ENCODE peak calls at places on chromosomes 7 and 10, in four cellular contexts. One of them, this sample, is unnamed.

GRCh38 chr10:102344067-102344466 is 51.4 kb upstream of the NFKB2 start:
- DNase-seq in DMS 273 treated with DMSO at 0.1 percent for 48 hours: no peak
- DNase-seq in fibroblast of mammary gland: peak; percentile 62
- DNase-seq in NCI-H1105 treated with DMSO at 0.1 percent for 48 hours: no peak
- DNase-seq in this sample: peak; percentile 31

GRCh38 chr10:132223156-132223590 is 36.4 kb downstream of the DPYSL4 start:
- DNase-seq in DMS 273 treated with DMSO at 0.1 percent for 48 hours: peak; percentile 32
- DNase-seq in fibroblast of mammary gland: peak; percentile 85
- DNase-seq in NCI-H1105 treated with DMSO at 0.1 percent for 48 hours: no peak
- DNase-seq in this sample: peak; percentile 82

GRCh38 chr7:158811461-158811860 is 17.8 kb downstream of the ESYT2 start:
- DNase-seq in DMS 273 treated with DMSO at 0.1 percent for 48 hours: no peak
- DNase-seq in fibroblast of mammary gland: peak; percentile 84
- DNase-seq in NCI-H1105 treated with DMSO at 0.1 percent for 48 hours: no peak
- DNase-seq in this sample: peak; percentile 79

GRCh38 chr10:121609426-121610380 is 11.5 kb upstream of the FGFR2 start:
- DNase-seq in DMS 273 treated with DMSO at 0.1 percent for 48 hours: no peak
- DNase-seq in fibroblast of mammary gland: no peak
- DNase-seq in NCI-H1105 treated with DMSO at 0.1 percent for 48 hours: no peak
- DNase-seq in this sample: no peak

GRCh38 chr7:155885162-155886160 is 73.2 kb upstream of the SHH start:
- DNase-seq in DMS 273 treated with DMSO at 0.1 percent for 48 hours: no peak
- DNase-seq in fibroblast of mammary gland: peak; percentile 44
- DNase-seq in NCI-H1105 treated with DMSO at 0.1 percent for 48 hours: no peak
- DNase-seq in this sample: peak; percentile 70

GRCh38 chr7:50835156-50835555 is 52.5 kb upstream of the GRB10 start:
- DNase-seq in DMS 273 treated with DMSO at 0.1 percent for 48 hours: no peak
- DNase-seq in fibroblast of mammary gland: no peak
- DNase-seq in NCI-H1105 treated with DMSO at 0.1 percent for 48 hours: no peak
- DNase-seq in this sample: no peak

GRCh38 chr7:140251824-140252555 is 75.2 kb upstream of the KDM7A start:
- DNase-seq in DMS 273 treated with DMSO at 0.1 percent for 48 hours: no peak
- DNase-seq in fibroblast of mammary gland: no peak
- DNase-seq in NCI-H1105 treated with DMSO at 0.1 percent for 48 hours: no peak
- DNase-seq in this sample: no peak

GRCh38 chr10:93113042-93113441 is 39.3 kb downstream of the CYP26A1 start:
- DNase-seq in DMS 273 treated with DMSO at 0.1 percent for 48 hours: no peak
- DNase-seq in fibroblast of mammary gland: no peak
- DNase-seq in NCI-H1105 treated with DMSO at 0.1 percent for 48 hours: no peak
- DNase-seq in this sample: no peak

GRCh38 chr7:71976670-71977069 is 435.5 kb downstream of the CALN1 start:
- DNase-seq in DMS 273 treated with DMSO at 0.1 percent for 48 hours: no peak
- DNase-seq in fibroblast of mammary gland: no peak
- DNase-seq in NCI-H1105 treated with DMSO at 0.1 percent for 48 hours: no peak
- DNase-seq in this sample: no peak

GRCh38 chr10:91525939-91526712 is 106.7 kb downstream of the PPP1R3C start:
- DNase-seq in DMS 273 treated with DMSO at 0.1 percent for 48 hours: no peak
- DNase-seq in fibroblast of mammary gland: no peak
- DNase-seq in NCI-H1105 treated with DMSO at 0.1 percent for 48 hours: no peak
- DNase-seq in this sample: no peak

GRCh38 chr10:127905623-127906261 is 1.2 kb upstream of the PTPRE start:
- DNase-seq in DMS 273 treated with DMSO at 0.1 percent for 48 hours: no peak
- DNase-seq in fibroblast of mammary gland: no peak
- DNase-seq in NCI-H1105 treated with DMSO at 0.1 percent for 48 hours: no peak
- DNase-seq in this sample: no peak

GRCh38 chr7:106365252-106366005 is 80.6 kb upstream of the NAMPT start:
- DNase-seq in DMS 273 treated with DMSO at 0.1 percent for 48 hours: no peak
- DNase-seq in fibroblast of mammary gland: peak; percentile 29
- DNase-seq in NCI-H1105 treated with DMSO at 0.1 percent for 48 hours: no peak
- DNase-seq in this sample: peak; percentile 53

GRCh38 chr7:75050501-75050900 is 23.1 kb downstream of the RCC1L start:
- DNase-seq in DMS 273 treated with DMSO at 0.1 percent for 48 hours: no peak
- DNase-seq in fibroblast of mammary gland: no peak
- DNase-seq in NCI-H1105 treated with DMSO at 0.1 percent for 48 hours: no peak
- DNase-seq in this sample: no peak

GRCh38 chr10:31707578-31708411 is 220.8 kb downstream of the ARHGAP12 start:
- DNase-seq in DMS 273 treated with DMSO at 0.1 percent for 48 hours: peak; percentile 88
- DNase-seq in fibroblast of mammary gland: peak; percentile 79
- DNase-seq in NCI-H1105 treated with DMSO at 0.1 percent for 48 hours: no peak
- DNase-seq in this sample: peak; percentile 82

GRCh38 chr7:131188367-131189339 is 139.0 kb upstream of the MKLN1 start:
- DNase-seq in DMS 273 treated with DMSO at 0.1 percent for 48 hours: no peak
- DNase-seq in fibroblast of mammary gland: peak; percentile 99
- DNase-seq in NCI-H1105 treated with DMSO at 0.1 percent for 48 hours: no peak
- DNase-seq in this sample: peak; percentile 91

GRCh38 chr10:3782099-3782455 is 2.9 kb downstream of the KLF6 start:
- DNase-seq in DMS 273 treated with DMSO at 0.1 percent for 48 hours: no peak
- DNase-seq in fibroblast of mammary gland: no peak
- DNase-seq in NCI-H1105 treated with DMSO at 0.1 percent for 48 hours: no peak
- DNase-seq in this sample: no peak

GRCh38 chr7:2811476-2812118 is 32.5 kb downstream of the GNA12 start:
- DNase-seq in DMS 273 treated with DMSO at 0.1 percent for 48 hours: no peak
- DNase-seq in fibroblast of mammary gland: peak; percentile 56
- DNase-seq in NCI-H1105 treated with DMSO at 0.1 percent for 48 hours: no peak
- DNase-seq in this sample: peak; percentile 68

GRCh38 chr7:42869131-42870020 is 42.5 kb downstream of the C7orf25 start:
- DNase-seq in DMS 273 treated with DMSO at 0.1 percent for 48 hours: no peak
- DNase-seq in fibroblast of mammary gland: no peak
- DNase-seq in NCI-H1105 treated with DMSO at 0.1 percent for 48 hours: no peak
- DNase-seq in this sample: no peak

GRCh38 chr7:117458977-117459583 is 20.7 kb upstream of the CFTR start:
- DNase-seq in DMS 273 treated with DMSO at 0.1 percent for 48 hours: no peak
- DNase-seq in fibroblast of mammary gland: peak; percentile 38
- DNase-seq in NCI-H1105 treated with DMSO at 0.1 percent for 48 hours: peak; percentile 32
- DNase-seq in this sample: peak; percentile 61

GRCh38 chr10:50027195-50027594 is 39.0 kb downstream of the AGAP6 start:
- DNase-seq in DMS 273 treated with DMSO at 0.1 percent for 48 hours: no peak
- DNase-seq in fibroblast of mammary gland: no peak
- DNase-seq in NCI-H1105 treated with DMSO at 0.1 percent for 48 hours: no peak
- DNase-seq in this sample: no peak

GRCh38 chr7:119270045-119270464 is 1002.9 kb upstream of the KCND2 start:
- DNase-seq in DMS 273 treated with DMSO at 0.1 percent for 48 hours: peak; percentile 42
- DNase-seq in fibroblast of mammary gland: peak; percentile 77
- DNase-seq in NCI-H1105 treated with DMSO at 0.1 percent for 48 hours: peak; percentile 84
- DNase-seq in this sample: peak; percentile 72

GRCh38 chr7:1610013-1610677 is 40.3 kb upstream of the PSMG3 start:
- DNase-seq in DMS 273 treated with DMSO at 0.1 percent for 48 hours: no peak
- DNase-seq in fibroblast of mammary gland: no peak
- DNase-seq in NCI-H1105 treated with DMSO at 0.1 percent for 48 hours: no peak
- DNase-seq in this sample: no peak

GRCh38 chr10:102935939-102936605 is 18.0 kb downstream of the CNNM2 start:
- DNase-seq in DMS 273 treated with DMSO at 0.1 percent for 48 hours: no peak
- DNase-seq in fibroblast of mammary gland: no peak
- DNase-seq in NCI-H1105 treated with DMSO at 0.1 percent for 48 hours: no peak
- DNase-seq in this sample: no peak

GRCh38 chr10:13990918-13991317 is 339.8 kb downstream of the FRMD4A start:
- DNase-seq in DMS 273 treated with DMSO at 0.1 percent for 48 hours: no peak
- DNase-seq in fibroblast of mammary gland: peak; percentile 71
- DNase-seq in NCI-H1105 treated with DMSO at 0.1 percent for 48 hours: peak; percentile 36
- DNase-seq in this sample: peak; percentile 81

GRCh38 chr10:101489355-101489754 is 98.7 kb downstream of the POLL start:
- DNase-seq in DMS 273 treated with DMSO at 0.1 percent for 48 hours: peak; percentile 12
- DNase-seq in fibroblast of mammary gland: peak; percentile 39
- DNase-seq in NCI-H1105 treated with DMSO at 0.1 percent for 48 hours: peak; percentile 39
- DNase-seq in this sample: peak; percentile 49

GRCh38 chr10:131943021-131943814 is 38.5 kb downstream of the BNIP3 start:
- DNase-seq in DMS 273 treated with DMSO at 0.1 percent for 48 hours: no peak
- DNase-seq in fibroblast of mammary gland: peak; percentile 31
- DNase-seq in NCI-H1105 treated with DMSO at 0.1 percent for 48 hours: no peak
- DNase-seq in this sample: peak; percentile 24

GRCh38 chr10:73771722-73772279 is 10.0 kb upstream of the CHCHD1 start:
- DNase-seq in DMS 273 treated with DMSO at 0.1 percent for 48 hours: no peak
- DNase-seq in fibroblast of mammary gland: peak; percentile 73
- DNase-seq in NCI-H1105 treated with DMSO at 0.1 percent for 48 hours: peak; percentile 31
- DNase-seq in this sample: peak; percentile 82

GRCh38 chr10:126203746-126204145 is 184.5 kb downstream of the ADAM12 start:
- DNase-seq in DMS 273 treated with DMSO at 0.1 percent for 48 hours: no peak
- DNase-seq in fibroblast of mammary gland: no peak
- DNase-seq in NCI-H1105 treated with DMSO at 0.1 percent for 48 hours: no peak
- DNase-seq in this sample: no peak

GRCh38 chr7:96266580-96266979 is 55.3 kb downstream of the SLC25A13 start:
- DNase-seq in DMS 273 treated with DMSO at 0.1 percent for 48 hours: no peak
- DNase-seq in fibroblast of mammary gland: no peak
- DNase-seq in NCI-H1105 treated with DMSO at 0.1 percent for 48 hours: no peak
- DNase-seq in this sample: no peak

GRCh38 chr10:52778511-52779392 is 6.2 kb upstream of the MBL2 start:
- DNase-seq in DMS 273 treated with DMSO at 0.1 percent for 48 hours: no peak
- DNase-seq in fibroblast of mammary gland: peak; percentile 18
- DNase-seq in NCI-H1105 treated with DMSO at 0.1 percent for 48 hours: no peak
- DNase-seq in this sample: peak; percentile 57

GRCh38 chr10:114402871-114403544 is 1.3 kb downstream of the AFAP1L2 start:
- DNase-seq in DMS 273 treated with DMSO at 0.1 percent for 48 hours: no peak
- DNase-seq in fibroblast of mammary gland: no peak
- DNase-seq in NCI-H1105 treated with DMSO at 0.1 percent for 48 hours: no peak
- DNase-seq in this sample: no peak

GRCh38 chr7:45092100-45092930 is 3.5 kb upstream of the NACAD start:
- DNase-seq in DMS 273 treated with DMSO at 0.1 percent for 48 hours: no peak
- DNase-seq in fibroblast of mammary gland: peak; percentile 37
- DNase-seq in NCI-H1105 treated with DMSO at 0.1 percent for 48 hours: no peak
- DNase-seq in this sample: no peak

This sample was measured in fibroblast of pulmonary artery.